ENCODE peak calls at places on chromosomes 6 and 20, in five cellular contexts. X is CD4-positive, alpha-beta memory T cell; H is stomach; U is dorsolateral prefrontal cortex; W is small intestine. K is an unnamed sample.

GRCh38 chr6:125300992-125301434 is 754 bp downstream of the HDDC2 start:
- DNase-seq in W (peak), X (no peak), H (no peak), U (no peak), K (no peak)

GRCh38 chr6:157244175-157244574 is 79.1 kb downstream of the TMEM242 start:
- DNase-seq in X (no peak), H (no peak), U (no peak), W (no peak), K (no peak)

GRCh38 chr6:84417261-84417660 is 189.8 kb upstream of the CEP162 start:
- DNase-seq in U (no peak), X (no peak), W (no peak), H (no peak), K (no peak)

GRCh38 chr20:32205502-32206382 is 1.8 kb downstream of the PLAGL2 start:
- DNase-seq in W (peak), U (no peak), H (no peak), X (no peak), K (no peak)

GRCh38 chr20:20214757-20215275 is 153.1 kb upstream of the INSM1 start:
- DNase-seq in U (no peak), X (no peak), H (no peak), W (no peak), K (no peak)

GRCh38 chr6:11386323-11386722 is 151.2 kb upstream of the TMEM170B start:
- DNase-seq in W (no peak), H (no peak), X (no peak), U (no peak), K (no peak)

GRCh38 chr20:58822175-58822574 is 28.5 kb downstream of the GNAS-AS1 start:
- DNase-seq in H (no peak), W (no peak), X (no peak), U (no peak), K (no peak)

GRCh38 chr6:169868458-169868857 is 117.0 kb downstream of the ERMARD start:
- DNase-seq in U (no peak), W (peak), H (peak), X (peak), K (peak)

GRCh38 chr6:157770946-157771345 is 52.1 kb upstream of the SNX9 start:
- DNase-seq in X (no peak), U (no peak), W (no peak), H (no peak), K (no peak)

GRCh38 chr6:4913705-4914411 is 90.0 kb downstream of the RPP40 start:
- DNase-seq in U (no peak), W (no peak), H (peak), X (no peak), K (no peak)
- H3K27ac ChIP-seq in U (no peak), W (peak), H (peak), X (no peak), K (no peak)

DNA sequence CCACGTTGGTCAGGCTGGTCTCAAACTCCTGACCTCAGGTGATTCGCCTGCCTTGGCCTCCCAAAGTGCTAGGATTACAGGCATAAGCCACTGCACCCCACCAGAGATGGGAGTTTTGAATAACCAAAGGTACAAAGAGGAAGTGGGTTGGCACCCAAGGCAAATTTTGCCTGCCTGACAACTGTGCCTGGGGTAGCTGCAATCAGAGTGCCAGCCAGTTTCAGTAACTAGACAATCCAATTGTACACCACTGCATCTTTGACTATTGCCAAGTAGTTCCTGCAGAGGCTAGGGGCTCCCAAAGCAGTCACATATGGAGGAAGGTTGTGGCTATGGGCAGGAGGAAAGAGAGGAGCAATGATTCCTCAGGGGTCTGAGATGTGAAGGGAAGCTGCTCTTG is 16.6 kb downstream of the ZC3H12D start:
- DNase-seq in X (no peak), U (no peak), H (no peak), W (no peak), K (no peak)
- H3K4me3 ChIP-seq in X (no peak), U (no peak), H (no peak), W (no peak), K (no peak)

DNA sequence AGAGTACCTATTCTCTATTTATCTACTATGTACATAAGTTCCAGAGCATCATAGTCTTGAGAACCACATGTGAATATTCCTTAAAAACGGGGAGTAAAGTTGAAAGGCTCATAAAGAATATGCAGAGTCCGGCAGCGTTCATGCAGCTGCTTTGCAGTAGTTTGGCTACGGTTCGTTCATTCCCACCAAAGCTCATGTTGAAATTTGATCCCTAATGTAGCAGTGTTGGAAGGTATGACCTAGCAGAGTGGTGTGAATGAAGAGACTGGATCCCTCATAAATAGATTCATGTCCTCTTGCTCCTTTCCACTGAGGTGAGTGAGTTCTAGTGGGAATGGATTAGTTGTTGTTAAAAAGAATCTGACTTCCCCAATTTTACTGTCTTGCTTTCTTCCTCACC is 159.2 kb upstream of the OPRM1 start:
- DNase-seq in X (no peak), H (no peak), W (no peak), U (no peak), K (no peak)
- H3K27ac ChIP-seq in X (no peak), H (no peak), W (no peak), U (no peak), K (no peak)

GRCh38 chr20:22507240-22507961 is 77.0 kb downstream of the FOXA2 start:
- DNase-seq in U (no peak), H (no peak), X (no peak), W (no peak), K (no peak)

GRCh38 chr20:22504829-22505377 is 79.5 kb downstream of the FOXA2 start:
- DNase-seq in H (no peak), X (no peak), W (no peak), U (no peak), K (no peak)

GRCh38 chr20:22506827-22507226 is 77.5 kb downstream of the FOXA2 start:
- DNase-seq in U (no peak), W (no peak), X (no peak), H (no peak), K (no peak)

GRCh38 chr20:22509090-22509938 is 75.1 kb downstream of the FOXA2 start:
- DNase-seq in X (no peak), W (no peak), H (no peak), U (no peak), K (no peak)

DNA sequence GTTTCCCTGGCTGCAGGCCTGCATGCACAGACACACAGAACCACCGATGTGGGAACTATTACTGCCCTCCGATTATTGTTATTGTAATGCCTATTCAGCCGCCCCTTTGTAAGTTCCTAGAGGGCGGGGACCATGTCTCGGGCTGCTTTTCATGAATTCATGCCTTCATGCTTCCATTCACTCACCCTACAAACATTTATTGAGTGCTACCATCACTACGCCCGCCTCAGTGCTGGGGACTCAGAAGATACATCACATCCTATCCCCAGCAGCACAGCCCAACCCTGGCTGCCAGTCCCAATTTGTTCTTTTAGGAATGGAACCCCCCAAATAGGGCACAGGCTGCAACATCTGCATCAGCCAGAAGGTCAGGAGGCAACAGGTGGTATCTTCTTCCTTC is 75.9 kb downstream of the FOXA2 start:
- DNase-seq in U (no peak), H (no peak), X (no peak), W (no peak), K (no peak)
- H3K4me3 ChIP-seq in U (no peak), H (no peak), X (no peak), W (no peak), K (no peak)

GRCh38 chr6:7251861-7252260 is 61.1 kb downstream of the SSR1 start:
- DNase-seq in H (no peak), U (peak), X (no peak), W (no peak), K (no peak)

GRCh38 chr6:7249391-7249790 is 63.6 kb downstream of the SSR1 start:
- DNase-seq in W (no peak), H (no peak), X (no peak), U (no peak), K (no peak)

GRCh38 chr6:7247828-7248227 is 65.2 kb downstream of the SSR1 start:
- DNase-seq in U (peak), X (no peak), W (no peak), H (no peak), K (no peak)

GRCh38 chr6:7250812-7251211 is 62.2 kb downstream of the SSR1 start:
- DNase-seq in W (no peak), H (no peak), U (no peak), X (no peak), K (no peak)

DNA sequence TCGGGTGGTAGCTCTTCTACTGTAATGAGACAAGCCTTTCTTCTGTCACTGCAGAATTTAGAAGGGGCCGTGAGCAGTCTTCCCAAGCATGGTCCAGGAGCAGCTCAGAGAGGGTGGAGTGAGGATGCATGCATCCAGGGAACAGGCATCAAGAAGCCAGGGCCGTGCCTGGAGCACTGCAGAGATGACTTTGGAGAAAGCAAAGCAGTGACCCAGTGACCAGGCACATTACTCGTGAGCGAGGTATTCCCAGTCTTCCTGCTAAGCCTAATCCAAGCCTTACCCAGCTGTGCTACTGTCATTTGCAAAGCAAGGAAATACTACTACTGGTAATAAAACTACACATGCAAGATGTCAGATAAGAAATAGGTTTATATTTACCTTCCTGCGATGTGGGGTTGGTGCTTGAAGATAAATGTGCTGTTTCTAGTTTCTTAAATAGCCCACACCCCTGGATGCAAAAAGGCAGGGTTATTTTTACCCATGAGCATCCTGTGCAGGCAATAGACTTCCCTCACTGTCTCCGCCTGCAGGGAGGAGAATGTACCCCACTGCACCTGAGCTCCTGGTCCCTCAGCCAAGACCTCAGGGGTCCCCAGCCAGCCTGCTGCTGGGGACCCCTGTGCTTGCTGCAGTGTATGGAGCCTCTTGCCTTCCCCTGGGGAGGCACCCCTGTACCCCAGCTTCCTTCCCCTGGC is 62.9 kb downstream of the SSR1 start:
- DNase-seq in U (peak), H (no peak), X (no peak), W (no peak), K (no peak)
- H3K27ac ChIP-seq in U (no peak), H (no peak), X (no peak), W (no peak), K (no peak)

GRCh38 chr6:31498748-31499147 is 803 bp downstream of the MICB start:
- DNase-seq in H (no peak), X (no peak), U (no peak), W (no peak), K (no peak)
- H3K4me3 ChIP-seq in H (peak), X (no peak), U (no peak), W (peak), K (no peak)

GRCh38 chr6:52566201-52566600 is 10.7 kb downstream of the TRAM2 start:
- DNase-seq in U (no peak), X (no peak), H (no peak), W (no peak), K (no peak)
- H3K27ac ChIP-seq in U (no peak), X (no peak), H (peak), W (peak), K (no peak)

GRCh38 chr6:73694711-73695411 is 1.1 kb upstream of the CD109 start:
- DNase-seq in H (no peak), U (peak), W (no peak), X (no peak), K (no peak)
- H3K4me3 ChIP-seq in H (no peak), U (peak), W (no peak), X (no peak), K (no peak)

K was measured in right cardiac atrium.